ENCODE peak calls at places on chromosomes 5 and 9, in four cellular contexts. B is IMR-90, P is right lobe of liver, R is fibroblast of mammary gland. X is an unnamed sample.

GRCh38 chr9:108860354-108860753 is 1.7 kb upstream of the ACTL7A start:
- DNase-seq in B (peak), P (no peak), R (peak), X (no peak)

GRCh38 chr9:89879711-89880110 is 274.9 kb downstream of the GADD45G start:
- DNase-seq in B (no peak), P (no peak), R (no peak), X (no peak)

GRCh38 chr9:101398930-101399640 is 434 bp downstream of the ZNF189 start:
- DNase-seq in B (no peak), P (peak), R (no peak), X (no peak)

GRCh38 chr5:176676361-176676824 is 29.1 kb downstream of the TSPAN17 start:
- DNase-seq in B (peak), P (no peak), R (peak), X (peak)

GRCh38 chr9:79581794-79582193 is 10.0 kb downstream of the TLE4 start:
- DNase-seq in B (peak), P (no peak), R (peak), X (peak)

GRCh38 chr5:458547-459353 is 15.8 kb downstream of the EXOC3 start:
- DNase-seq in B (peak), P (peak), R (peak), X (peak)

GRCh38 chr5:154937186-154937717 is 759 bp downstream of the GEMIN5 start:
- DNase-seq in B (peak), P (no peak), R (peak), X (peak)

GRCh38 chr5:76041863-76042262 is 41.3 kb upstream of the SV2C start:
- DNase-seq in B (no peak), P (no peak), R (no peak), X (no peak)

GRCh38 chr9:70042461-70043215 is 1.0 kb upstream of the MAMDC2 start:
- DNase-seq in B (no peak), P (no peak), R (no peak), X (no peak)
- H3K4me3 ChIP-seq in B (no peak), P (no peak), R (no peak), X (no peak)

GRCh38 chr5:128279345-128279744 is 195.8 kb downstream of the SLC12A2 start:
- DNase-seq in B (no peak), P (no peak), R (no peak), X (no peak)

GRCh38 chr5:128287740-128288139 is 204.2 kb downstream of the SLC12A2 start:
- DNase-seq in B (no peak), P (no peak), R (no peak), X (no peak)

DNA sequence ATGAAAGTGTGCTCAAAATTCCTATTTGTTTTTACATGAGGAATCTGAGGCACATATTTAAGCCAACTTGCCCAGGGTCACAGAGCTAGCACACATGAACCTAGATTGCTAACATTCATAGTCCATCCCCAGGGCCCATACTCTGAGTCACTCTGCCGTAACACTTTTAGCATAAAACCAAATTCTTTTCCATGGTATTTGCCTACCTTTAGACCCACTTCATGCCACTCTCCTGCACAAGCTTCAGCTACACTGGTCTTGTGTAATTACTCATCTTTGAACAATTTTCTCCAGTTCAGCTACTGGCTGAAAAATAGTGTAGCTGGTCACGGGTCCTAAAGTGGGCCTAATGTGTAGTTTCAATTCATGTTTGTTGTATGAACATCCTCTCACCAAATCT is 200.7 kb downstream of the SLC12A2 start:
- DNase-seq in B (no peak), P (no peak), R (no peak), X (no peak)
- H3K4me3 ChIP-seq in B (no peak), P (no peak), R (no peak), X (no peak)

GRCh38 chr5:170389250-170389902 is at the start of gene KCNMB1:
- DNase-seq in B (no peak), P (no peak), R (no peak), X (no peak)
- H3K4me3 ChIP-seq in B (no peak), P (peak), R (no peak), X (no peak)

DNA sequence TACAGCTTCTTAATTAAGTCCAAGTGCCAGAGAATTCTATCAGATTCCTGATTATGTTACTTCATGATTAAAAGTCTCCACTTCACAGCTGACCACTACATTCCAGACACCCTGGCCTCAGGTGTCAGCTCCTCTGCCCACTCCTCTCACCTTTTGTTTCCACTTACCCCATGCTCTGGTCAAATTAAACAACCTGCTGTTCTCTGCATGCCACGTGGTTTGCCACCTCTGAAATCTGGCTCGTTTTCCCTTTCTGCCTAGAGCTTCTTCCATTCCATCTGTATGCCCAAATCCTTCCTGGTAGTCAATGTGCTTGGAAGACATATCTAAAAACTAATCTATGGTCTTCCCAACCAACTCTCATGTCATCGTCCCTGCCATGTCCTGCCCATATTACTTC is 158.6 kb downstream of the ICE1 start:
- DNase-seq in B (no peak), P (no peak), R (no peak), X (no peak)
- H3K4me3 ChIP-seq in B (no peak), P (no peak), R (no peak), X (no peak)

DNA sequence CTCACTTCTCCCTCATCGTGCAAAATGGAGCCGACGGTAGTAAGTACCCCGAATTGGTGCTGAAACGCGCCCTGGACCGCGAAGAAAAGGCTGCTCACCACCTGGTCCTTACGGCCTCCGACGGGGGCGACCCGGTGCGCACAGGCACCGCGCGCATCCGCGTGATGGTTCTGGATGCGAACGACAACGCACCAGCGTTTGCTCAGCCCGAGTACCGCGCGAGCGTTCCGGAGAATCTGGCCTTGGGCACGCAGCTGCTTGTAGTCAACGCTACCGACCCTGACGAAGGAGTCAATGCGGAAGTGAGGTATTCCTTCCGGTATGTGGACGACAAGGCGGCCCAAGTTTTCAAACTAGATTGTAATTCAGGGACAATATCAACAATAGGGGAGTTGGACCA is 979 bp downstream of the PCDHGA12 start:
- DNase-seq in B (no peak), P (no peak), R (peak), X (peak)
- H3K4me3 ChIP-seq in B (peak), P (peak), R (peak), X (peak)

DNA sequence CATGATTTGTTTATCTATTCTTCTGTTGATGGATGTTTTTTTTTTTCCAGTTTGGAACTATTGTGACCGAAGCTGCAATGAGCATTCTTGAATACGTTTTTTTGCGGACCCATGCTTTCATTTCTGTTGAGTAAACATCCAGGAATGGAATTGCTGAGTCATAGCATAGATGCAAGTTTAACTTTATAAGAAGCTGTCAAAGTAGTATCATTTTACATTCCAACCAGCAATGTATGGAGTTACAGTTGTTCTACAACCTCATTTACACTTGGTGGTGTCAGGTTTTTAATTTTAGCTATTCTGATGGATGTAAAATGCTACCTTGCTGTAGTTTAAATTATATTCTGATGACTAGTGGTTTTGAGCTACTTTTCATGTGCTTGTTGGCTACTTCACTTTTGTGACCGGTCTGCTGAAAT is 49.0 kb downstream of the NPR3 start:
- DNase-seq in B (peak), P (no peak), R (peak), X (peak)
- H3K4me3 ChIP-seq in B (peak), P (peak), R (no peak), X (no peak)

DNA sequence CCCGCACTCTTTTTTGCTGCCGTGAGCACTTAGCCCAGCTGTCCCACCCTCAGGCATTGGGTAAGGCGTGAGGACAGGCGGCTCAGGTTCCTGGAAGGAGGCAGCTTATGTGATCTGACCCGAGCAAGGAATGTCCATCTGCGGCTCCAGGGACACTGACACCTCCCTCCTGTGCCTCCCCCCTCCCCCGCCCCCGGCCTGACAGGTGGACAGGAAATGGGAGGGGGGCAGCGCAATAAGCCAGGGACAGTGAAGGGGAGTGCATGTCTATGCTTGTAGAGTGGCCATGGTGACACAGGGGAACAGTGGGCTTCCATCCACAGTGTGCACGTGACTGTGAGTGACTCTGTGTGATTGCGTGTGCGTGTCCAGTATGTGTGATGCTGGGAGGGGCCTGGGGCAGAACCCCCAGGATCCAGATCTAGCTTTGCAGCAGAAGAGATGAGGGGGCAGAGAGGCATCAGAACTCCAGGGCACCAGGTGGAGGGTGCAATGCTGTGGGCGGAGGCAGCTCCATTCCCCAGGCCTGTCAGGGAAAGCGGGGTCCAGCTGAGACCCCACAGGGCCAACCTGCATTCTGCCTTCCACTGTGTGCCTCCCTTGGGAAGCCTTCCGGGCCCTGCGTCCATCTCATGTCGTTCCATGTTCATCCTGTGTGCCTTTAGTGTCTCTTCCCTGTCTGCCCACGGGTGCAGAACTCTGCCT is 30.5 kb downstream of the CNTFR start:
- DNase-seq in B (no peak), P (no peak), R (no peak), X (no peak)
- H3K4me3 ChIP-seq in B (no peak), P (no peak), R (no peak), X (no peak)

GRCh38 chr9:95977366-95977765 is 101.9 kb downstream of the ERCC6L2 start:
- DNase-seq in B (no peak), P (no peak), R (no peak), X (no peak)

GRCh38 chr9:95980262-95981125 is 105.0 kb downstream of the ERCC6L2 start:
- DNase-seq in B (peak), P (no peak), R (peak), X (peak)

GRCh38 chr9:95985656-95986055 is 110.2 kb downstream of the ERCC6L2 start:
- DNase-seq in B (no peak), P (no peak), R (no peak), X (no peak)

GRCh38 chr9:95981741-95982390 is 106.4 kb downstream of the ERCC6L2 start:
- DNase-seq in B (no peak), P (no peak), R (no peak), X (no peak)
- H3K4me3 ChIP-seq in B (no peak), P (no peak), R (no peak), X (no peak)

GRCh38 chr9:81498576-81498975 is 190.8 kb downstream of the TLE1 start:
- DNase-seq in B (no peak), P (no peak), R (no peak), X (no peak)

GRCh38 chr9:81497096-81497495 is 192.3 kb downstream of the TLE1 start:
- DNase-seq in B (peak), P (no peak), R (peak), X (no peak)

GRCh38 chr9:81499571-81499970 is 189.8 kb downstream of the TLE1 start:
- DNase-seq in B (no peak), P (no peak), R (no peak), X (no peak)

GRCh38 chr9:81499021-81499454 is 190.3 kb downstream of the TLE1 start:
- DNase-seq in B (peak), P (no peak), R (peak), X (peak)
- H3K4me3 ChIP-seq in B (no peak), P (no peak), R (no peak), X (no peak)

DNA sequence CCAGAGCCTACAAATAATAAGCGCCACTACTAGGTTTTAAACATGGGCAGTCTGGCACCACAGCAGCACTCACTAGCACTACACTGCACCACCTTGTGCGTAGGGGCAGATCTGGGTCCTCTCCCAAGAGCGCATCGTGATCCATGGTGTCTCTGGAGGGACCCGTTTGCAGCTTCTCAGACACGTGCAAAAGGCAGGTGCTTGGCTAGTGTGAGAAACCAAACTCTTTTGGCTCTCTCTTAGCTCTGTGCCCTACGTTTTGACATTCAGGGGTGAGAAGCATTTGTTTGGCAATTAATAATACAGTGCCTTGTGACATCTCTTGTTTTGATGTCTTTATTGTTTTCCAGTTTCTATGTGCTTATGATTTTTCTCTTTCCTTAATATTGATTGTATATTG is 75.4 kb upstream of the EGFLAM start:
- DNase-seq in B (no peak), P (no peak), R (no peak), X (no peak)
- H3K4me3 ChIP-seq in B (no peak), P (no peak), R (no peak), X (no peak)

X was measured in AG10803.